ENCODE peak calls at places on chromosomes 16 and 17, in nine cellular contexts. F is brain microvascular endothelial cell; G is heart right ventricle; N is RWPE1; E is pancreas; H is uterus; I is lung; V is mesendoderm; L is CD8-positive, alpha-beta memory T cell. B is an unnamed sample.

GRCh38 chr16:77974883-77975282 is 47.5 kb upstream of the CLEC3A start:
- DNase-seq in I (no peak), V (peak; percentile 78), E (no peak), N (peak; percentile 12), L (no peak), F (peak; percentile 2), G (no peak), H (no peak), B (no peak)

GRCh38 chr16:17780181-17780580 is 309.4 kb upstream of the XYLT1 start:
- DNase-seq in H (no peak), V (no peak), E (no peak), I (no peak), L (no peak), F (peak; percentile 64), G (no peak), N (no peak), B (no peak)

GRCh38 chr17:21129023-21129681 is 2.4 kb downstream of the DHRS7B start:
- DNase-seq in E (no peak), L (no peak), V (no peak), N (no peak), I (no peak), G (peak; percentile 36), F (peak; percentile 43), H (peak; percentile 32), B (peak; percentile 25)

GRCh38 chr16:67158637-67159600 is 790 bp downstream of the TRADD start:
- DNase-seq in I (no peak), G (no peak), E (peak; percentile 57), L (peak; percentile 80), H (no peak), V (peak; percentile 32), F (no peak), N (no peak), B (peak; percentile 81)

GRCh38 chr17:65530985-65531507 is 30.4 kb downstream of the AXIN2 start:
- DNase-seq in N (no peak), I (no peak), E (no peak), H (no peak), L (no peak), V (peak; percentile 70), F (peak; percentile 62), G (peak; percentile 32), B (no peak)

GRCh38 chr17:10614536-10615155 is 42.5 kb downstream of the MYH3 start:
- DNase-seq in V (peak; percentile 79), G (peak; percentile 29), N (peak; percentile 61), E (peak; percentile 25), I (no peak), H (peak; percentile 27), F (peak; percentile 38), L (no peak), B (no peak)

GRCh38 chr17:73686126-73686525 is 41.9 kb upstream of the SDK2 start:
- DNase-seq in L (no peak), I (no peak), E (no peak), N (no peak), F (no peak), G (no peak), H (no peak), V (no peak), B (no peak)

GRCh38 chr17:57915532-57915931 is 39.7 kb downstream of the CUEDC1 start:
- DNase-seq in I (no peak), F (no peak), L (no peak), G (no peak), N (no peak), E (no peak), V (peak; percentile 57), H (no peak), B (peak; percentile 78)

GRCh38 chr17:58531661-58532554 is 17.5 kb upstream of the MTMR4 start:
- DNase-seq in L (peak; percentile 64), H (peak; percentile 56), G (peak; percentile 53), V (peak; percentile 60), N (peak; percentile 62), I (no peak), E (peak; percentile 57), F (no peak), B (peak; percentile 87)

GRCh38 chr16:2983706-2984136 is 3.5 kb upstream of the PKMYT1 start:
- DNase-seq in L (peak; percentile 65), F (peak; percentile 76), G (peak; percentile 72), H (peak; percentile 63), E (peak; percentile 84), V (peak; percentile 89), N (peak; percentile 89), I (peak; percentile 79), B (peak; percentile 78)
- H3K27ac ChIP-seq in L (no peak overlapping the region), F (no peak overlapping the region), G (no peak overlapping the region), H (no peak overlapping the region), E (no peak overlapping the region), V (no peak overlapping the region), N (peak overlapping the region; percentile 66), I (no peak overlapping the region), B (no peak overlapping the region)

DNA sequence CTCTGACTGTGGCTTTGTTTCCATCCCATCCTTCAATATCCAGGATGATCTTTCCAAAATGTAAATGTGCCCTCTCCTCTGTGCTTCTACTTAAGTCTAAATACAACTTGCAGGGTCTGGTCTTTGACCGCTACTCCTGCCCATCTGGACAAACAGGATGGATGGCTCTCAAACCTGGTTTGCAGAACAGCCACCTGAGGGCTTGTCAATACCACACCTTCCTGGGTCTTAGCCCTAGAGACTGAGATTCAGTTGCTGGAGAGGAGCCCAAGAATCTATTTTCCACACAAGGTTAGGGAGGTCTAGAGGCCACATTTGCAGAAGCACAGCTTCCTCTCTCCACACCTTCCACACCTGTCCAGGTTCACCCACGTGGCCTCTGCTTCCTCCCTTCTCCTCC is 1.9 kb upstream of the GRB7 start:
- DNase-seq in N (no peak), F (no peak), E (no peak), V (no peak), G (no peak), H (no peak), I (no peak), L (no peak), B (no peak)
- H3K27ac ChIP-seq in N (no peak overlapping the region), F (no peak overlapping the region), E (no peak overlapping the region), V (no peak overlapping the region), G (no peak overlapping the region), H (no peak overlapping the region), I (no peak overlapping the region), L (no peak overlapping the region), B (no peak overlapping the region)

GRCh38 chr17:77489239-77489897 is 348.6 kb downstream of the SEC14L1 start:
- DNase-seq in N (no peak), I (no peak), E (no peak), F (no peak), L (no peak), V (no peak), G (no peak), H (no peak), B (no peak)
- H3K27ac ChIP-seq in N (peak overlapping the region; percentile 68), I (no peak overlapping the region), E (no peak overlapping the region), F (no peak overlapping the region), L (no peak overlapping the region), V (no peak overlapping the region), G (no peak overlapping the region), H (peak overlapping the region; percentile 59), B (no peak overlapping the region)

DNA sequence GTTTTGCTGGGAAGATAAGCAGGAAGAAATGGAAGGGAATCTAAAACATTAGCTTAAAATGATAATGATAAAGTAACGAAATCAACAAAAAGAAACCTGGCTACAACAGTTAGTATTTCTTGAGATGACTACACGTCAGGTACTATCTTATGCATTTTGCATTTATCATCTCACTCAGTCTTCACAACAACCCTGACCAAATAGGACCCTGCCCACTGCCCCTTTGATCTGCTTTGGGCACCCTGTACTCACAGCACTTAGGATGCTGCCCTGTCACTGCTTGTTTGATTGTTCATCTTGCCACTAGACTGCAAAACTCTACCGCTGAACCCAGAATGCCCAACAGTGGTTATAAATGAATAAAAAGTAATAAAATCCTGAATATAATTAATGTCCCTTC is 45.2 kb downstream of the MARVELD3 start:
- DNase-seq in H (no peak), I (no peak), E (no peak), N (no peak), G (no peak), V (no peak), F (no peak), L (no peak), B (no peak)
- H3K27ac ChIP-seq in H (no peak overlapping the region), I (no peak overlapping the region), E (no peak overlapping the region), N (no peak overlapping the region), G (no peak overlapping the region), V (no peak overlapping the region), F (no peak overlapping the region), L (no peak overlapping the region), B (no peak overlapping the region)

GRCh38 chr17:16187642-16188041 is 27.7 kb downstream of the NCOR1 start:
- DNase-seq in F (no peak), E (no peak), N (no peak), V (no peak), G (no peak), H (no peak), L (no peak), I (no peak), B (no peak)

GRCh38 chr17:16189791-16190348 is 25.5 kb downstream of the NCOR1 start:
- DNase-seq in H (no peak), L (no peak), N (peak; percentile 13), G (no peak), F (no peak), E (no peak), I (no peak), V (no peak), B (no peak)

GRCh38 chr17:16190703-16191360 is 24.5 kb downstream of the NCOR1 start:
- DNase-seq in E (no peak), N (no peak), F (no peak), G (no peak), V (no peak), H (no peak), L (no peak), I (no peak), B (no peak)

GRCh38 chr17:16197276-16197675 is 18.1 kb downstream of the NCOR1 start:
- DNase-seq in V (no peak), E (no peak), F (no peak), H (no peak), N (no peak), G (no peak), I (no peak), L (no peak), B (no peak)

GRCh38 chr17:16191604-16192003 is 23.7 kb downstream of the NCOR1 start:
- DNase-seq in F (no peak), G (no peak), N (no peak), E (no peak), L (no peak), V (no peak), I (no peak), H (no peak), B (no peak)
- H3K27ac ChIP-seq in F (no peak overlapping the region), G (no peak overlapping the region), N (no peak overlapping the region), E (no peak overlapping the region), L (no peak overlapping the region), V (no peak overlapping the region), I (no peak overlapping the region), H (no peak overlapping the region), B (no peak overlapping the region)

DNA sequence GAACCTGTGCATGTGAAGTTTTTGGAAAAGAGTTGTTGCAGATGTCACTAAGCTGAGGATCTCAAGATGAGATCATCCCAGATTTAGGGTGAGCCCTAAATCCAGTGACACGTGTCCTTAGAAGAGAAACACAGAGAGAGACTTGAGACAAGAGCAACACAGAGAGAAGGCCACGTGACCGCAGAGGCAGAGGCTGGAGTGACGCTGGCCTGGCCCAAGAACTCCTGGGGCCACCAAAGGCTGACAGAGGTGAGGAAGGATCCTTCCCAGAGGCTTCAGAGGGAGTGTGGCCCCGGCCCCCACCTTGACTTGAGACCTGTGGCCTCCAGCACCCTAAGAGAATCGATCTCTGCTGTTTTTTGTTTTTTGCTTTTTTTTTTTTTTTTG is 12.1 kb upstream of the RHBDF2 start:
- DNase-seq in N (no peak), L (no peak), H (no peak), F (no peak), G (no peak), V (no peak), E (no peak), I (no peak), B (no peak)
- H3K27ac ChIP-seq in N (no peak overlapping the region), L (no peak overlapping the region), H (no peak overlapping the region), F (no peak overlapping the region), G (no peak overlapping the region), V (no peak overlapping the region), E (no peak overlapping the region), I (no peak overlapping the region), B (no peak overlapping the region)

GRCh38 chr16:48583075-48584065 is 26.6 kb downstream of the N4BP1 start:
- DNase-seq in H (no peak), N (no peak), I (peak; percentile 60), G (no peak), L (no peak), E (no peak), V (no peak), F (no peak), B (no peak)
- H3K27ac ChIP-seq in H (no peak overlapping the region), N (no peak overlapping the region), I (no peak overlapping the region), G (no peak overlapping the region), L (no peak overlapping the region), E (no peak overlapping the region), V (no peak overlapping the region), F (no peak overlapping the region), B (no peak overlapping the region)